ENCODE peak calls at places on chromosomes 11 and 22, in four cellular contexts. N is left cardiac atrium, B is caudate nucleus, T is GOT3. L is an unnamed sample.

GRCh38 chr11:61071208-61071681 is 31.0 kb upstream of the CD5 start:
- DNase-seq in N (no peak), B (no peak), T (no peak), L (peak; percentile 39)

GRCh38 chr11:74443071-74443864 is 24.1 kb downstream of the KCNE3 start:
- DNase-seq in N (no peak), B (no peak), T (no peak), L (no peak)

GRCh38 chr22:49433044-49433443 is 394.6 kb downstream of the BRD1 start:
- DNase-seq in N (no peak), B (no peak), T (no peak), L (no peak)

GRCh38 chr22:19515654-19516377 is 8.4 kb downstream of the CLDN5 start:
- DNase-seq in N (no peak), B (no peak), T (no peak), L (no peak)

GRCh38 chr11:118933486-118933885 is 7.8 kb upstream of the BCL9L start:
- DNase-seq in N (no peak), B (no peak), T (no peak), L (no peak)

GRCh38 chr22:18055619-18056160 is 22.1 kb upstream of the PEX26 start:
- DNase-seq in N (no peak), B (no peak), T (no peak), L (no peak)

GRCh38 chr22:22999473-22999872 is 70.8 kb upstream of the GNAZ start:
- DNase-seq in N (no peak), B (no peak), T (no peak), L (no peak)

GRCh38 chr11:68666854-68667253 is 17.5 kb upstream of the GAL start:
- DNase-seq in N (peak; percentile 49), B (no peak), T (no peak), L (no peak)

GRCh38 chr22:17920145-17920605 is 104.2 kb downstream of the MICAL3 start:
- DNase-seq in N (peak; percentile 85), B (no peak), T (no peak), L (no peak)

GRCh38 chr22:24707477-24707816 is 67.1 kb downstream of the PIWIL3 start:
- DNase-seq in N (no peak), B (no peak), T (no peak), L (no peak)

GRCh38 chr22:27063841-27064240 is 406.5 kb downstream of the MIAT start:
- DNase-seq in N (no peak), B (no peak), T (no peak), L (no peak)

GRCh38 chr11:12729941-12730340 is 55.7 kb downstream of the TEAD1 start:
- DNase-seq in N (no peak), B (no peak), T (no peak), L (no peak)

GRCh38 chr11:119876841-119877240 is 147.8 kb upstream of the NECTIN1 start:
- DNase-seq in N (no peak), B (no peak), T (no peak), L (no peak)

GRCh38 chr11:76792505-76793264 is 9.5 kb downstream of the TSKU start:
- DNase-seq in N (no peak), B (no peak), T (no peak), L (no peak)

GRCh38 chr11:126146454-126147192 is 64.8 kb downstream of the RPUSD4 start:
- DNase-seq in N (no peak), B (no peak), T (no peak), L (no peak)

GRCh38 chr11:73173755-73174494 is 31.8 kb upstream of the FCHSD2 start:
- DNase-seq in N (peak; percentile 85), B (no peak), T (no peak), L (no peak)

GRCh38 chr11:44752727-44753126 is 26.0 kb downstream of the TSPAN18 start:
- DNase-seq in N (no peak), B (no peak), T (no peak), L (no peak)

GRCh38 chr22:49204599-49205214 is 623.0 kb downstream of the BRD1 start:
- DNase-seq in N (no peak), B (no peak), T (no peak), L (no peak)

GRCh38 chr11:119839504-119840133 is 110.6 kb upstream of the NECTIN1 start:
- DNase-seq in N (no peak), B (no peak), T (no peak), L (no peak)

GRCh38 chr11:61305417-61305816 is 10.3 kb upstream of the VWCE start:
- DNase-seq in N (no peak), B (no peak), T (no peak), L (no peak)

GRCh38 chr11:108221981-108222685 is at the start of gene NPAT:
- DNase-seq in N (peak; percentile 27), B (no peak), T (no peak), L (peak; percentile 35)

GRCh38 chr11:71936825-71937224 is 8.0 kb downstream of the RNF121 start:
- DNase-seq in N (no peak), B (no peak), T (no peak), L (no peak)

GRCh38 chr11:118628432-118628831 is 21.0 kb downstream of the PHLDB1 start:
- DNase-seq in N (peak; percentile 77), B (no peak), T (no peak), L (no peak)

GRCh38 chr11:113477321-113477720 is 2.1 kb upstream of the DRD2 start:
- DNase-seq in N (no peak), B (no peak), T (no peak), L (no peak)

GRCh38 chr11:76124905-76125566 is 81.3 kb downstream of the WNT11 start:
- DNase-seq in N (no peak), B (no peak), T (no peak), L (no peak)

GRCh38 chr22:38124236-38124974 is 13.9 kb upstream of the BAIAP2L2 start:
- DNase-seq in N (no peak), B (no peak), T (no peak), L (no peak)

GRCh38 chr11:107018902-107019493 is 722 bp upstream of the GUCY1A2 start:
- DNase-seq in N (peak; percentile 57), B (peak; percentile 62), T (no peak), L (no peak)

GRCh38 chr11:108135845-108136599 is 14.7 kb downstream of the ACAT1 start:
- DNase-seq in N (no peak), B (no peak), T (no peak), L (no peak)

GRCh38 chr11:106276859-106277436 is 199.5 kb downstream of the AASDHPPT start:
- DNase-seq in N (no peak), B (no peak), T (no peak), L (no peak)

GRCh38 chr11:96145163-96145585 is 197.8 kb downstream of the MAML2 start:
- DNase-seq in N (no peak), B (no peak), T (no peak), L (no peak)

GRCh38 chr22:35567794-35568193 is 27.2 kb downstream of the RASD2 start:
- DNase-seq in N (no peak), B (no peak), T (no peak), L (no peak)

GRCh38 chr11:2777396-2777795 is 77.6 kb upstream of the KCNQ1OT1 start:
- DNase-seq in N (no peak), B (no peak), T (no peak), L (peak; percentile 40)

GRCh38 chr11:115384236-115384635 is 120.0 kb downstream of the CADM1 start:
- DNase-seq in N (no peak), B (no peak), T (no peak), L (no peak)

GRCh38 chr11:19763315-19763714 is 50.7 kb downstream of the NAV2 start:
- DNase-seq in N (no peak), B (no peak), T (no peak), L (no peak)

GRCh38 chr11:120146413-120147093 is 8.6 kb upstream of the TRIM29 start:
- DNase-seq in N (no peak), B (no peak), T (no peak), L (no peak)

GRCh38 chr11:35009191-35009940 is 92.9 kb downstream of the PDHX start:
- DNase-seq in N (no peak), B (no peak), T (no peak), L (no peak)

GRCh38 chr11:109040303-109040702 is 375.4 kb downstream of the DDX10 start:
- DNase-seq in N (no peak), B (no peak), T (no peak), L (no peak)